ENCODE peak calls at places on chromosomes 1 and 21, in five cellular contexts. E is uterus; P is pancreas; D is CD8-positive, alpha-beta T cell; J is heart right ventricle. R is an unnamed sample. For H3K4me1 and H3K9me3, the result is how much of the 10 kb centered on the place peaks cover.

GRCh38 chr1:92299477-92300125 is 742 bp downstream of the RPAP2 start:
- DNase-seq in P (no peak), E (no peak), D (no peak), J (no peak), R (no peak)

GRCh38 chr1:93851327-93851712 is 27.7 kb downstream of the DNTTIP2 start:
- DNase-seq in J (no peak), E (no peak), P (no peak), D (no peak), R (no peak)

GRCh38 chr1:208935517-208936187 is 647.9 kb upstream of the CAMK1G start:
- DNase-seq in E (no peak), P (no peak), D (no peak), J (no peak), R (no peak)

GRCh38 chr1:71307451-71307850 is 226.6 kb upstream of the ZRANB2 start:
- DNase-seq in E (no peak), D (no peak), J (no peak), P (no peak), R (no peak)

GRCh38 chr1:110087812-110088738 is 17.6 kb upstream of the ALX3 start:
- DNase-seq in D (no peak), E (no peak), J (peak), P (no peak), R (peak)

GRCh38 chr1:61279570-61279969 is 197.2 kb downstream of the NFIA start:
- DNase-seq in J (no peak), D (no peak), E (no peak), P (no peak), R (peak)

GRCh38 chr1:1938276-1938573 is 19.1 kb upstream of the TMEM52 start:
- DNase-seq in J (no peak), D (no peak), E (no peak), P (no peak), R (no peak)

GRCh38 chr1:83976920-83977319 is 22.0 kb downstream of the TTLL7 start:
- DNase-seq in J (no peak), P (no peak), E (no peak), D (no peak), R (no peak)

GRCh38 chr21:34613679-34614442 is 1.1 kb downstream of the RCAN1 start:
- DNase-seq in D (no peak), P (no peak), E (no peak), J (no peak), R (no peak)

GRCh38 chr1:202750761-202751160 is 40.5 kb upstream of the SYT2 start:
- DNase-seq in P (no peak), E (no peak), J (no peak), D (no peak), R (no peak)

GRCh38 chr1:200342511-200343400 is 67.1 kb downstream of the ZNF281 start:
- DNase-seq in P (no peak), J (no peak), E (no peak), D (no peak), R (no peak)

GRCh38 chr1:161090617-161091016 is 1.3 kb upstream of the NECTIN4 start:
- DNase-seq in E (no peak), P (no peak), J (no peak), D (no peak), R (no peak)

GRCh38 chr1:173355281-173356031 is 121.7 kb upstream of the PRDX6 start:
- DNase-seq in J (no peak), D (no peak), P (no peak), E (no peak), R (no peak)

GRCh38 chr1:192232859-192233417 is 74.7 kb downstream of the RGS18 start:
- DNase-seq in E (no peak), J (no peak), P (no peak), D (no peak), R (no peak)

GRCh38 chr1:223683586-223684487 is 18.3 kb upstream of the CAPN8 start:
- DNase-seq in E (no peak), J (peak), P (no peak), D (peak), R (peak)

GRCh38 chr1:17611991-17612390 is 72.5 kb downstream of the ARHGEF10L start:
- DNase-seq in J (no peak), D (no peak), P (no peak), E (no peak), R (no peak)

GRCh38 chr21:35204850-35205564 is 155.9 kb upstream of the RUNX1 start:
- DNase-seq in D (no peak), E (peak), P (peak), J (peak), R (no peak)

DNA sequence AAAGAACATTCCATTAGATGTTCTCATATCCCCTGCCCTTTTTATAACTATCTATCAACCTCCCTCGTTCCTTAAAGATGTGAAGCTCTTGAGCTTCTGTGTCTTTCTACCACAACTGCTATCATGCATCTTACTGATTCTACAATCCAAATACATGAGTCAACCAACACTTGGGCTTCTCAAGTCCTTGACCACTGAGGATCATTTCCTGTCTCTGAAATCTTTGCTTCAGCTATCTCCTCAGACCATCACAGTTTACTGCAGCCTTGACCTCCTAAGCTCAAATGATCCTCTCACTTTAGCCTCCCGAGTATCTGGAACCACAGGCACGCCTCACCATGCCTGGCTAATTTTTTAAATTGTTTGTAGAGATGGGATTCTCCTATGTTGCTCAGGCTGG is 75.2 kb downstream of the FMO4 start:
- DNase-seq in E (no peak), J (no peak), P (no peak), D (no peak), R (no peak)
- TF ChIP-seq CTCF in E (no peak), J (no peak), P (no peak), D (no peak), R (no peak)

GRCh38 chr1:36170643-36171412 is 14.9 kb downstream of the MAP7D1 start:
- DNase-seq in J (no peak), E (no peak), D (no peak), P (no peak), R (no peak)
- H3K4me1 ChIP-seq in J (half or more), E (under half), D (under half), P (under half), R (under half)

GRCh38 chr1:106814418-106814817 is 242.1 kb upstream of the PRMT6 start:
- DNase-seq in J (no peak), D (no peak), P (no peak), E (no peak), R (no peak)

DNA sequence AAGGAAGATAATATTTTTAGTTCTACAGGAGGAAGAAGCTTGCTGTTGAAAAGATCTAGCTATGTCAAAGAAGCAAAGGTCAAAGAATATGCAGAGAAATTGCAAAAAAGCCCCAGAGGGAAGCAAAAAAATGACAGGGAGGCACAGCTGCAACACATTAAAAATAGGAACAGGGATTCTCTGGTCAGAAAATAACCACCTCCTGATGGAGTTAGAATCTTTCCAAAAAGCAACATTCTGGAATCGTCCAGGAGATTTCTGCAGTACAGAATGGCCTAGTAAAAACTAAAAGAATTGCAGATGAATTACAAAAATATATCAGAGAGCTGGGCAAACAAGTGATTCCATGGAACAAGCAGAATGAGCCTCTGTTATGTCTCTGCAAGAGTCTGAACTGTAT is 238.8 kb upstream of the PRMT6 start:
- DNase-seq in E (no peak), P (no peak), D (no peak), J (no peak), R (no peak)
- H3K9me3 ChIP-seq in E (under half), P (under half), D (under half), J (under half), R (under half)

DNA sequence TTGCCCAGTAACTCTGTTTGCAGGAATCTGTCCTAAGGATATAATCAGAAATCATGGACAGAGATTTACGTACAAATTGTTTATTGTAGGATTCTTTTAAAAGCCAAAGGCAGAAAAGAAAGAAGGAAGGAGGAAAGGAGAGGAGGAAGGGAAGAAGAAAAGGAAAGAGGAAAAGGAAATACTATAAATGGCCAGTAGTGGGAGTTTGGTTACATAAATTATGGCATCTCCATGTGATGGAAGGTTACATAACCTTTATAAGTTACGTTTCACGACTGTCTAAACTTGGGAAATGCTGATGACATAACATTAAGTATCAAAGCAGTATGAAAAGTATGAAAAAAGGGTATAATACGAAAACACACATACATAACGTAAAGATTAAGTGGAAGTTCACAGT is 39.0 kb downstream of the SMYD2 start:
- DNase-seq in J (no peak), D (no peak), E (no peak), P (no peak), R (no peak)
- TF ChIP-seq CTCF in J (no peak), D (no peak), E (no peak), P (no peak), R (peak)

DNA sequence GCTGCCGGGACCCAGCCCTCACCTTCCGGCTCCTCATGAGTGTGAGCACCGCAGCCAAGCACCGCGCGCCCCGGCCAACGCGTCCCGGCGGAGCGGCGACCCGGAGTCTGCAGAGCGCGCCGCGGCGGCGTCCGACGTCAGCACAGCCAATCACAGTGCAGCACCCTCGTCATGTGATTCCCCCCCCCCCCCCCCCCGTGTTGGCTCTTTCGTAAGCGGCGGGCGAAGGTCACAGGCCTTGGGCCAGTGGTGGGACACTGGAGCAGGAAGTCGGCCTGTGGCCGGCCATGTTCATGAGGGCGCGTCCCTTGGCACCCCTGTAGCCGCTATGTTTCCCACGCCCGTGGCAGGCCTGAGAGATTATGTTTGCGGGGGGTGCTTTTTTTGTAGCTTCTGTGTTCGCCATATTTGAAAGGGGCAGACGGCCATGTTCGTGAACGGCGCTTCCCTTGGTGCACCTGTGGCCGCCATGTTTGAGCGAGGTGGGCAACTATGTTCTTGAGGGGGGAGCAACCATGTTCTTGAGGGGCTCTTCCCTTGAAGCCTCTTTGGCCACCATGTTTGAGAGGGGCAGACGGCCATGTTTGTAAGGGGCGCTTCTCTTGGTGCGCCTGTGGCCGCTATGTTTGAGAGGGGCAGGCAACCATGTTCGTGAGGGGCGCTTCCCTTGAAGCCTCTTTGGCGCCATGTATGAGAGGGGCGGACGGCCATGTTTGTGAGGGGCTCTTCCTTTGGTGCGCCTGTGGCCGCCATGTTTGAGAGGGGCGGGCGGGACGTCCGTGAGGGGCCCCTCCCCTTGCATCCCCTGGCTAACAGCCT is at the start of gene C1orf174:
- DNase-seq in J (peak), P (peak), D (peak), E (peak), R (peak)
- H3K4me1 ChIP-seq in J (under half), P (under half), D (under half), E (under half), R (under half)

GRCh38 chr1:116743535-116743934 is 10.7 kb upstream of the CD2 start:
- DNase-seq in P (no peak), J (no peak), D (no peak), E (no peak), R (no peak)
- H3K9me3 ChIP-seq in P (under half), J (under half), D (under half), E (under half), R (under half)

GRCh38 chr1:19088717-19089442 is 121.2 kb downstream of the UBR4 start:
- DNase-seq in P (no peak), E (no peak), J (no peak), D (no peak), R (no peak)
- TF ChIP-seq CTCF in P (no peak), E (no peak), J (no peak), D (no peak), R (no peak)

DNA sequence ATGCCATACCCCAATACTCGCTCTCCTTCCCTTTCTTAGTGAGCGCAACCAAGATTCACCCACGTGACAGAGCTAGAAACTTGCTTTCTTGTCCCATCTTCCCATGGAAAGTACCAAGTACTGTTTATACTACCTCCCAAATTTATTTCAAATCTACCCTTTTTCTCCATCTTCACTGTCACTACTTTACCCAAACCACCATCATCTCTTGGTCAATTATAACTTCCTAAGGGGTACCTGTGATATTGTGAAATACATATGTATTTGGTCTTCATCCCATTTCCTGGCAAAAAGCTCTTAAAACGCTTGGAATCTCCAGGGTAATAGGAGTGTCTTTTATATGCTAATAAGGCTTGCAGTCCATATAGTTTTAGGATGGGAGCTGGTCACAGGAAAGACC is 8.2 kb downstream of the DRAM2 start:
- DNase-seq in P (no peak), E (no peak), D (no peak), J (no peak), R (no peak)
- H3K4me1 ChIP-seq in P (under half), E (under half), D (under half), J (under half), R (under half)

DNA sequence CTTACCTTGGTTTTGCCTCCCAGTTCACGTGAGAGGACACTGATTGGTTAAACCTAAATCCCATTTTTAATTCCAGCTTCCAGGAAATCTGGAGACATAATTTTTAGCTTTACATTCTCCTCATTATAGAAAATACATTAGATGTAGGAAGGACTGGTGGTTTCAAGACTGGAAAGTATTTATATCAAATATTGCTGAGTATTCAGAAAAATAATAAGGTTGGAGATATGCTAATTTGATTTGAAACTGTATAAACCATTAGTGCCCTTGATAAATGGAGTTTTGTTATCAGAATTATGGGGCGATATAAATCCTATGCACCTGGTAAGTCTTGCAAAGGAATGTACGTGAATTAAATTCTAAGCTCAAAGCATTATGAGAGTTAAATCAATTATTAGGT is 218.0 kb upstream of the ADGRL4 start:
- DNase-seq in D (no peak), P (no peak), E (no peak), J (no peak), R (no peak)
- H3K9me3 ChIP-seq in D (under half), P (under half), E (under half), J (under half), R (under half)

GRCh38 chr1:53475661-53476060 is 16.5 kb downstream of the DMRTB1 start:
- DNase-seq in J (no peak), E (no peak), P (no peak), D (no peak), R (no peak)

GRCh38 chr1:53476579-53476978 is 17.4 kb downstream of the DMRTB1 start:
- DNase-seq in E (no peak), D (no peak), J (no peak), P (no peak), R (no peak)

GRCh38 chr1:53470584-53470983 is 11.4 kb downstream of the DMRTB1 start:
- DNase-seq in J (no peak), E (no peak), D (no peak), P (no peak), R (no peak)

GRCh38 chr1:53471000-53471399 is 11.8 kb downstream of the DMRTB1 start:
- DNase-seq in P (no peak), D (no peak), E (no peak), J (no peak), R (no peak)

DNA sequence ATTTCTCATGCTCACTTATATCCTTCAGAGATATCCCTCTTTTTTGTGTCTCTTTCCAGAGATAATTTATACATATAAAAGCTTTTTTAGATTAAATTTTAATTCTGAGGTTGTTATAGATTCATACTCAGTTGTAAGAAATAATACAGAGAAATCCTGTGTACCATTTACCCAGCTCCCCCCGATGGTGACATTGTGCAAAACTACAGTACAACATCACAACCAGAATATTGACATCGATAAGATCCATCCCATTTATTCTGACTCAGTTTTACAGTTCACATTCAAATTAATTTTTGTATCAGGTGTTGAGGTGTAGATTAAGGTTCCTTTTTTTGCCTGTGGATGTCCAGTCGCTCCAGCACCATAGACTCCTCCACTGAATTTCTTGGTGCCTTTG is 14.3 kb downstream of the DMRTB1 start:
- DNase-seq in E (no peak), J (no peak), D (no peak), P (no peak), R (no peak)
- TF ChIP-seq CTCF in E (no peak), J (no peak), D (peak), P (no peak), R (peak)